ENCODE peak calls at places on chromosome 11, in eight cellular contexts. W is ovary, I is renal cortical epithelial cell, F is type B pancreatic cell, N is SJSA1, B is brain pericyte, J is Calu3, D is RWPE1. H is an unnamed sample.

GRCh38 chr11:10655227-10655626 is 38.3 kb downstream of the IRAG1 start:
- DNase-seq in W (no peak), I (no peak), F (no peak), N (no peak), B (no peak), J (no peak), D (no peak), H (no peak)

GRCh38 chr11:77602385-77603105 is 12.8 kb downstream of the AQP11 start:
- DNase-seq in W (no peak), I (peak), F (no peak), N (no peak), B (no peak), J (no peak), D (peak), H (peak)

GRCh38 chr11:105004021-105004420 is 18.9 kb downstream of the CASP5 start:
- DNase-seq in W (no peak), I (no peak), F (no peak), N (no peak), B (no peak), J (no peak), D (no peak), H (no peak)

GRCh38 chr11:92941676-92942571 is 27.5 kb upstream of the MTNR1B start:
- DNase-seq in W (no peak), I (peak), F (no peak), N (no peak), B (no peak), J (peak), D (peak), H (peak)

GRCh38 chr11:73240190-73240781 is 22.2 kb downstream of the P2RY2 start:
- DNase-seq in W (peak), I (peak), F (no peak), N (no peak), B (no peak), J (no peak), D (no peak), H (no peak)

GRCh38 chr11:67732045-67732787 is 57.8 kb upstream of the ALDH3B2 start:
- DNase-seq in W (no peak), I (no peak), F (no peak), N (no peak), B (no peak), J (peak), D (peak), H (peak)

GRCh38 chr11:32325187-32325586 is 110.2 kb downstream of the WT1 start:
- DNase-seq in W (no peak), I (no peak), F (no peak), N (no peak), B (no peak), J (no peak), D (no peak), H (no peak)

GRCh38 chr11:69450064-69450856 is 31.2 kb upstream of the LINC01488 start:
- DNase-seq in W (no peak), I (no peak), F (no peak), N (no peak), B (no peak), J (no peak), D (no peak), H (no peak)

H was measured in ACHN.